ENCODE peak calls at places on chromosome 19, in eight cellular contexts. T is lower leg skin, S is left lung, P is natural killer cell, M is neural progenitor cell, G is endothelial cell, C is psoas muscle, U is progenitor cell of endocrine pancreas. I is an unnamed sample.

GRCh38 chr19:44258835-44259413 is 762 bp upstream of the ZNF233 start:
- DNase-seq in T (no peak), G (no peak), S (no peak), P (no peak), U (no peak), C (no peak), M (no peak), I (no peak)

GRCh38 chr19:33486936-33487793 is 34.4 kb downstream of the PEPD start:
- DNase-seq in M (no peak), P (no peak), T (peak), U (no peak), G (no peak), C (peak), S (peak), I (no peak)

GRCh38 chr19:15532779-15533521 is 24.6 kb downstream of the CYP4F22 start:
- DNase-seq in P (no peak), G (no peak), M (no peak), U (no peak), S (no peak), T (no peak), C (no peak), I (no peak)

GRCh38 chr19:492091-492531 is 4.2 kb upstream of the MADCAM1 start:
- DNase-seq in S (no peak), T (no peak), P (peak), U (no peak), C (peak), M (no peak), G (peak), I (no peak)

GRCh38 chr19:11377237-11377636 is 2.8 kb downstream of the SWSAP1 start:
- DNase-seq in P (no peak), M (no peak), C (no peak), S (peak), T (no peak), U (no peak), G (no peak), I (no peak)

GRCh38 chr19:48480151-48480475 is 10.9 kb downstream of the CYTH2 start:
- DNase-seq in P (no peak), M (no peak), T (peak), C (peak), S (no peak), U (no peak), G (no peak), I (no peak)

GRCh38 chr19:38004505-38005223 is 97.7 kb downstream of the SIPA1L3 start:
- DNase-seq in T (peak), M (peak), S (peak), U (peak), G (peak), C (peak), P (no peak), I (peak)

GRCh38 chr19:20238025-20238623 is 71.1 kb downstream of the ZNF486 start:
- DNase-seq in C (peak), M (peak), S (peak), P (peak), U (peak), T (peak), G (peak), I (peak)

GRCh38 chr19:21698215-21698614 is 69.2 kb downstream of the ZNF100 start:
- DNase-seq in S (no peak), C (no peak), P (no peak), T (no peak), U (no peak), G (no peak), M (peak), I (no peak)

GRCh38 chr19:18496167-18496979 is 25.5 kb downstream of the ELL start:
- DNase-seq in S (peak), P (peak), G (no peak), U (no peak), M (no peak), T (no peak), C (no peak), I (no peak)

GRCh38 chr19:6590458-6591319 is at the start of gene CD70:
- DNase-seq in S (peak), C (no peak), G (peak), P (no peak), T (peak), U (no peak), M (peak), I (peak)

GRCh38 chr19:43759515-43759914 is 4.8 kb upstream of the SMG9 start:
- DNase-seq in M (no peak), P (no peak), C (no peak), G (no peak), T (no peak), S (no peak), U (no peak), I (no peak)

GRCh38 chr19:49570138-49570856 is 10.1 kb downstream of the NOSIP start:
- DNase-seq in U (peak), P (peak), T (no peak), G (peak), M (peak), S (no peak), C (no peak), I (no peak)

GRCh38 chr19:17243854-17244617 is 1.7 kb downstream of the NR2F6 start:
- DNase-seq in U (peak), M (peak), T (peak), G (peak), P (no peak), S (peak), C (peak), I (no peak)

DNA sequence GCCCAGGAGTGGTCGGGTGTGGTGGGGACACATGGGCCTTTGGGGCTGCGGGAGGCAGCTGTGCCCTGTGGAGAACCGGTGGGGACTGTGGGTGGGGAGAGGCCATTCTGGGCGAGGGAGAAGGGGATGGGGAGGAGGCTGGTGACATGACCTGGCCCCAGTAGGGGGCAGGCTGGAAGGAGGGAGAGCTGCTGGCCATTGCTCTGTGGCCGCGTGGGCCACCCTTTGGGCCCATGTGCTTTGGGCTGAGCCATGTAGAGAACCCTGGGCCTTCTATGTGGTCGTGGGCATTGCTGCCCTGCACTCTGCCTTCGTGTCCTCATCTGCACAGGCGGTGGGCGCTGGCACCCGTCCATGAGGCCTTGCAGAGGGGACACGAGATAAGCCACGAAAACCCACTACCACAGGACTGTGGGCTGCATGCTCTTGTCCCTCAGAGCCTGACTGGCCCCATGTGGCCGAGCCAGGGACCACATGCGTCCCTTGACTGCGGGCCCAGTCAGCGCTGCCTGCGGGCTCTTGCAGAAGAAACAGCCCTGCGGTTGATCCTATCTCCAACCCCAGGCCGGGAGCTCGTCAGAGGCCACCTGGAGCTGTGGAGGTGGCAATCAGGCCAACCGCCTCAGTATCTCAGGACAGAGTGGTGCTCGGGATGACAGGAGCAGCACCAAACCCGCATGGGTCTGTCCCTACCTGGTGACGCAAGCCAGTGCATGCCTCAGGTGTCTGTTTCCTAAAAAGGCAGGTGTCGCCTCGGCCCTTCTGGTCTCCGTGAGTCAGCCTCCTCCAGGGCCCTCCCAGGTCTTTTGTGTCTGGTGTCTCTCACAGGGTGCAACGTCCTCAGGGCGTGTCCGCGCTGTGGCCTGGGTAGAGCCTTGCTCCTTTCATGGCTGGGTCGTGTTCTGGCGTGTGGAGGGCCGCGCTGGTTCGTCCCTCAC is 14.3 kb downstream of the FZR1 start:
- DNase-seq in U (no peak), P (no peak), M (no peak), G (no peak), C (no peak), S (no peak), T (no peak), I (no peak)
- TF ChIP-seq CTCF in U (peak), P (no peak), M (no peak), G (peak), C (no peak), S (no peak), T (no peak), I (no peak)

GRCh38 chr19:39406656-39407393 is at the start of gene ZFP36:
- DNase-seq in C (peak), T (peak), M (peak), G (peak), S (peak), U (peak), P (peak), I (peak)
- TF ChIP-seq CTCF in C (no peak), T (no peak), M (no peak), G (no peak), S (no peak), U (peak), P (no peak), I (no peak)

GRCh38 chr19:5271145-5271544 is 69.5 kb downstream of the PTPRS start:
- DNase-seq in C (no peak), S (no peak), U (no peak), G (no peak), M (no peak), P (no peak), T (no peak), I (no peak)
- TF ChIP-seq CTCF in C (no peak), S (no peak), U (peak), G (peak), M (peak), P (no peak), T (no peak), I (no peak)

GRCh38 chr19:22831211-22831610 is 880 bp upstream of the ZNF723 start:
- DNase-seq in P (no peak), T (peak), U (no peak), C (no peak), S (no peak), G (no peak), M (no peak), I (no peak)

DNA sequence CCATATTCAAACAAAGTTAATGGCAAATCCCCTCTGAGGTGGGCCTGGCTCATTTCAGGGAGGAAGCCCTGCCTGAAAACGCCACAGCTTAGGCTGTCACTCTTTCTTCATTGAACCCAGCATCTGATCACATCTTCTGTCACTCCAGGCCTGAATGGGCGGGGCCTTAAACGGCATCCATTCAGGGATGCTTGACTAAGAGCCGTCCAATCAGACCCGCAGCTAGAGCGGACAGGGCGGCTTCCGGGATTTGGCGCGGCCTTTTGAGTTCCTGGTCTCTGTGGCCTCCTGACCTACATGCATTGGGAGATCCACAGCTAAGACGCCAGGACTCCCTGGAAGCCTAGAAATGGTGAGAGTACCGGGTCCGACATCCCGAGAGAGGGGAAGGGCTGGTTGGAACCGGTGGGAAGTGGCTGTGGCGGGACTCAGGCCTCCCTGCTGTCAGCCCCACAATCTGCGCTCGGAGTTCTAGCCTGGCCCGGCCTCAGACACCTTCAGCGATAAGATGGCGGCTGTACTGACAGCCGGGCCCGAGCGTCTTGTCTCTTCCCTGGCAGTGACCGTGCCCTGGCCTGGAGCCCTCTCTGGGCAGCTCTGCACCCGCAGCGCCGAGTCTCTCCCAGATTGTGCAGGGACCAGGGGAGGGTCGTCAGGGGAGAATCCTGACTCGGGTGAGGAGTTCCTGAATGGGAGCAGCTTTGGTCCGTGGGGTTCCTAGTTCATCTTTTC is at the start of gene ZNF723:
- DNase-seq in T (peak), G (no peak), M (no peak), S (no peak), P (no peak), C (no peak), U (no peak), I (no peak)
- TF ChIP-seq CTCF in T (no peak), G (no peak), M (no peak), S (no peak), P (no peak), C (no peak), U (no peak), I (no peak)

GRCh38 chr19:30664358-30665058 is 292.3 kb downstream of the ZNF536 start:
- DNase-seq in S (no peak), M (peak), G (no peak), C (no peak), P (no peak), U (no peak), T (no peak), I (no peak)
- TF ChIP-seq CTCF in S (peak), M (peak), G (peak), C (no peak), P (no peak), U (peak), T (no peak), I (no peak)

DNA sequence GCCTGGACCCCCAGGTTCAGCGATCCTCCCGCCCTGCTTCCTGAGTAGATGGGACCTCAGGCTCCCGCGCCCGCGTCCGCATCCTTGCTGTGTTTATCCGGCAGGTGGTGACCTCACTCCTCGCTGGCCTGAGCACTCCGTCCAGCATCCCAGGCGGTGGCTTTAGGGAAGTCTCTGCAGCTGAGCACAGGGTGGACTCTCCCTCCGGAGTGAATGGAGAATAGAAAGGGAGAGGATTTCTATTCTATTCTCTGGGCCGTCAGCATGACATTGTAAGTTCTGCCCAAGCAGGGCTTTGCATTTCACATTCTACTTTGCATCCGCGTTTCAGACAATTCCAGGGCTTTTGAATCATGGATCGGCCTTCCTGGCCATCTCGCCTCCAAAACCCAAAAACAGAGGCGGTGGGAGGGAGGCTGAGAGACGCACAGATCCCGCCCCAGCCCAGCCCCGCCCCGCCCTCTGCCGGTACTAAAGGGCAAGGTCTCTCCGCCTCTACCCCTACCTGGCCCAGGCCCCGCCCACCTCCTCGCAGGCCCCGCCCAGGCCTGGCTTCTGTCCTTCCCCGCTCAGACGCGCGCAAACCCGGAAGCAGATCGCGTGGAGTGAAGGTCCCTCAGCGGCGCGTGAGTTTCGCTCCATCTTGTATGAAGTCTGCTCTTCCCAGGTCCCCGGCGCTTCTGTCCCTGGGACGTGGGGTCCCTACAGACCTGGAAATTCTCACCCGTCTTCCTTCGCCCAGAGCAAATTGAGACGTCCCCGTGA is at the start of gene ZNF525:
- DNase-seq in S (peak), M (peak), T (peak), U (peak), P (peak), G (peak), C (peak), I (peak)
- TF ChIP-seq CTCF in S (peak), M (peak), T (no peak), U (peak), P (peak), G (peak), C (no peak), I (no peak)

GRCh38 chr19:10295305-10295846 is 5.6 kb downstream of the ICAM5 start:
- DNase-seq in M (peak), C (no peak), G (no peak), T (no peak), U (no peak), S (peak), P (peak), I (peak)
- TF ChIP-seq CTCF in M (no peak), C (no peak), G (no peak), T (no peak), U (peak), S (no peak), P (no peak), I (no peak)

GRCh38 chr19:5515737-5516136 is 52.0 kb downstream of the TINCR start:
- DNase-seq in M (no peak), U (no peak), T (no peak), C (no peak), S (no peak), P (no peak), G (no peak), I (no peak)
- TF ChIP-seq CTCF in M (peak), U (peak), T (no peak), C (no peak), S (no peak), P (no peak), G (peak), I (no peak)

GRCh38 chr19:35430382-35431146 is 17.5 kb upstream of the FFAR2 start:
- DNase-seq in G (no peak), M (no peak), U (no peak), C (no peak), S (no peak), T (no peak), P (no peak), I (no peak)

GRCh38 chr19:35433448-35433847 is 14.6 kb upstream of the FFAR2 start:
- DNase-seq in G (no peak), U (no peak), S (no peak), P (no peak), M (no peak), C (no peak), T (no peak), I (no peak)

GRCh38 chr19:35429698-35430097 is 18.4 kb upstream of the FFAR2 start:
- DNase-seq in P (no peak), U (no peak), T (no peak), S (no peak), M (no peak), C (no peak), G (no peak), I (no peak)

GRCh38 chr19:35427187-35427586 is 20.9 kb upstream of the FFAR2 start:
- DNase-seq in C (no peak), G (no peak), U (no peak), P (no peak), T (no peak), S (no peak), M (no peak), I (no peak)

GRCh38 chr19:35431147-35431807 is 16.8 kb upstream of the FFAR2 start:
- DNase-seq in G (no peak), U (no peak), P (no peak), S (no peak), T (no peak), M (no peak), C (no peak), I (no peak)
- TF ChIP-seq CTCF in G (no peak), U (no peak), P (no peak), S (no peak), T (no peak), M (no peak), C (no peak), I (no peak)

GRCh38 chr19:31254611-31255010 is 94.6 kb downstream of the TSHZ3 start:
- DNase-seq in T (no peak), G (no peak), S (no peak), U (no peak), M (no peak), P (no peak), C (no peak), I (no peak)

GRCh38 chr19:31253816-31254551 is 95.3 kb downstream of the TSHZ3 start:
- DNase-seq in P (no peak), T (no peak), U (no peak), G (no peak), M (no peak), C (no peak), S (no peak), I (no peak)

GRCh38 chr19:31252476-31252875 is 96.8 kb downstream of the TSHZ3 start:
- DNase-seq in U (no peak), S (no peak), C (no peak), T (no peak), M (no peak), G (no peak), P (no peak), I (no peak)

GRCh38 chr19:31249217-31249616 is 100.0 kb downstream of the TSHZ3 start:
- DNase-seq in U (no peak), C (no peak), P (no peak), G (no peak), M (no peak), S (no peak), T (no peak), I (no peak)
- TF ChIP-seq CTCF in U (no peak), C (no peak), P (no peak), G (no peak), M (no peak), S (no peak), T (no peak), I (no peak)